ENCODE peak calls at places on chromosome X, in six cellular contexts. S is uterus; F is left ventricle myocardium inferior; H is CD8-positive, alpha-beta memory T cell; X is neural progenitor cell; Y is H9. D is an unnamed sample.

GRCh38 chrX:110964761-110965160 is 131.2 kb upstream of the PAK3 start:
- DNase-seq in F (no peak), X (peak), Y (peak), S (no peak), H (no peak), D (no peak)

GRCh38 chrX:55490121-55490520 is 473 bp upstream of the USP51 start:
- DNase-seq in Y (no peak), X (no peak), H (no peak), F (no peak), S (no peak), D (no peak)

GRCh38 chrX:110691446-110691845 is 104.2 kb downstream of the CHRDL1 start:
- DNase-seq in H (no peak), Y (no peak), S (no peak), F (no peak), X (no peak), D (no peak)

GRCh38 chrX:140274761-140275525 is 229.9 kb downstream of the SOX3 start:
- DNase-seq in S (no peak), F (no peak), H (no peak), X (peak), Y (peak), D (no peak)

GRCh38 chrX:40108959-40109287 is 11.2 kb upstream of the BCOR start:
- DNase-seq in Y (peak), X (peak), S (peak), F (peak), H (peak), D (peak)

GRCh38 chrX:38494239-38494823 is 67.0 kb upstream of the TSPAN7 start:
- DNase-seq in S (no peak), X (no peak), Y (no peak), H (no peak), F (no peak), D (no peak)

GRCh38 chrX:43750248-43750676 is 94.2 kb downstream of the MAOA start:
- DNase-seq in X (peak), S (peak), H (peak), F (no peak), Y (peak), D (peak)

GRCh38 chrX:116462843-116463242 is at the start of gene CT83:
- DNase-seq in X (no peak), F (no peak), S (no peak), H (no peak), Y (no peak), D (no peak)

GRCh38 chrX:131831185-131831520 is 191.9 kb upstream of the STK26 start:
- DNase-seq in Y (no peak), F (no peak), S (no peak), H (no peak), X (no peak), D (no peak)
- H3K27ac ChIP-seq in Y (peak), F (peak), S (peak), H (peak), X (peak), D (no peak)

GRCh38 chrX:154428176-154429171 is at the start of gene ATP6AP1:
- DNase-seq in S (peak), F (peak), H (peak), Y (peak), X (peak), D (peak)
- H3K27ac ChIP-seq in S (peak), F (peak), H (peak), Y (no peak), X (no peak), D (peak)

DNA sequence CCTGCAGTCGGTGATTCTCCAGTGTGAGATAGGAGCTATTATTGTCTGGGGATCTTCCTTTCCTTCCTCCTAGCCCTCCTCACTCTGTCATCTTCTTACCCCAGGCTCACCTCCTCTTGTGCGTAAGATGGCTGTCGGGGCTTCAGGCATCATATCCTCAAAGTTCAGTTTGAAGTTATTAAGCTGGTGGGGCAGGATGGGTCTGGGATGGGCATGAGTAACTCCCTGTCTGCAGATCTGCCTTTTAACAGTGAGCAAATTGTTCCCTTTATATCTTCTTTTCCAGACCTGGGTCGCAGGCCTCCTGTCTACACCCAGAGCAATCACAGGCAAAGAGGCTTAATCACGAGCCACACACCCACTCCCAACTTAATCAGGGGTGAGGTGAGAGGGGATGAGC is 900 bp upstream of the MTMR1 start:
- DNase-seq in Y (no peak), F (no peak), X (no peak), S (no peak), H (no peak), D (no peak)
- H3K27ac ChIP-seq in Y (no peak), F (no peak), X (no peak), S (no peak), H (peak), D (peak)

GRCh38 chrX:22373094-22373493 is 100.4 kb downstream of the CBLL2 start:
- DNase-seq in X (no peak), F (no peak), Y (no peak), H (no peak), S (no peak), D (no peak)

GRCh38 chrX:22373766-22374165 is 101.1 kb downstream of the CBLL2 start:
- DNase-seq in F (no peak), H (no peak), X (no peak), Y (no peak), S (no peak), D (no peak)

GRCh38 chrX:22376369-22376768 is 103.7 kb downstream of the CBLL2 start:
- DNase-seq in S (no peak), H (no peak), Y (no peak), X (no peak), F (no peak), D (no peak)

GRCh38 chrX:22383988-22384387 is 111.3 kb downstream of the CBLL2 start:
- DNase-seq in Y (no peak), S (no peak), H (no peak), X (no peak), F (no peak), D (no peak)

GRCh38 chrX:22378296-22378695 is 105.6 kb downstream of the CBLL2 start:
- DNase-seq in Y (no peak), F (no peak), H (no peak), X (no peak), S (no peak), D (no peak)
- H3K27ac ChIP-seq in Y (no peak), F (no peak), H (no peak), X (no peak), S (no peak), D (no peak)

GRCh38 chrX:70481871-70482270 is 37.2 kb downstream of the DLG3 start:
- DNase-seq in F (no peak), H (no peak), X (no peak), Y (no peak), S (no peak), D (no peak)

GRCh38 chrX:70479197-70479969 is 34.7 kb downstream of the DLG3 start:
- DNase-seq in Y (no peak), H (no peak), F (no peak), X (no peak), S (no peak), D (no peak)

GRCh38 chrX:70481424-70481823 is 36.8 kb downstream of the DLG3 start:
- DNase-seq in Y (no peak), F (no peak), X (peak), H (no peak), S (no peak), D (no peak)

GRCh38 chrX:70479970-70480659 is 35.5 kb downstream of the DLG3 start:
- DNase-seq in X (peak), Y (peak), F (no peak), H (no peak), S (no peak), D (no peak)

DNA sequence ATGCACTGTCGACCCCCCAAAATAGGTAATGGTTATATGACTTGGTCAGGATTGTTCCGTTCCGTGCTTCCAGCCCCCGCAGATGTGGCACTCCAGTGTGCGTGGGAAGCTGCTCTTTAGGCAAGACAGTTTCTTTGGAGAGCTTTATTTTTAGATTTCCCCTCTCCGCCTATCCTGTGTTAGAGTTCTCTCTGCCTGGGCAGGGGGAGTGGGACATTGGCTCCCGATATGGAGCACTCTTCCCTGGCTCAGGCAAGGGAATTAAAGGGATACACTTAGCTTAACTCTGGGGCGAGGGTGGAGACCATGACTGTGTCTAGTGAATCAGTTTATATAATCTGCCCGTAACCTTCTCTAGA is 36.0 kb downstream of the DLG3 start:
- DNase-seq in F (peak), Y (no peak), S (peak), H (no peak), X (no peak), D (no peak)
- H3K27ac ChIP-seq in F (peak), Y (no peak), S (peak), H (no peak), X (peak), D (no peak)

D was measured in CD4-positive, CD25-positive, alpha-beta regulatory T cell.